ENCODE peak calls at places on chromosomes 3 and 15, in seven cellular contexts. X is fibroblast of villous mesenchyme; K is endothelial cell; P is NCI-H1417; S is stimulated activated CD4-positive, alpha-beta T cell treated with anti-CD3 and anti-CD28 coated beads, Interleukin-1b, Interleukin-23, amount 100 ng/mL, for 24 hours; L is GM03348; E is dorsolateral prefrontal cortex. B is an unnamed sample.

GRCh38 chr3:172038823-172039222 is 555 bp upstream of the FNDC3B start:
- DNase-seq in X (peak), K (no peak), P (no peak), S (no peak), L (no peak), E (no peak), B (no peak)

GRCh38 chr3:42519568-42519962 is 17.1 kb downstream of the VIPR1 start:
- DNase-seq in X (no peak), K (no peak), P (no peak), S (no peak), L (no peak), E (no peak), B (no peak)

GRCh38 chr3:13134879-13135206 is 61.6 kb upstream of the IQSEC1 start:
- DNase-seq in X (no peak), K (no peak), P (no peak), S (no peak), L (no peak), E (peak), B (no peak)

GRCh38 chr3:8987673-8988655 is 24.7 kb upstream of the RAD18 start:
- DNase-seq in X (peak), K (peak), P (no peak), S (peak), L (peak), E (peak), B (peak)

GRCh38 chr3:142586803-142587406 is 8.4 kb upstream of the ATR start:
- DNase-seq in X (peak), K (peak), P (peak), S (no peak), L (peak), E (no peak), B (peak)

GRCh38 chr3:14143826-14144225 is 19.0 kb downstream of the TMEM43 start:
- DNase-seq in X (peak), K (no peak), P (no peak), S (no peak), L (peak), E (no peak), B (no peak)

GRCh38 chr3:184460276-184460675 is 80.4 kb downstream of the CHRD start:
- DNase-seq in X (no peak), K (no peak), P (no peak), S (no peak), L (no peak), E (peak), B (no peak)

GRCh38 chr15:71780349-71780976 is 29.9 kb upstream of the NR2E3 start:
- DNase-seq in X (peak), K (peak), P (peak), S (no peak), L (peak), E (no peak), B (no peak)

GRCh38 chr15:74176262-74177208 is 3.0 kb downstream of the ISLR start:
- DNase-seq in X (no peak), K (no peak), P (no peak), S (no peak), L (no peak), E (peak), B (no peak)

GRCh38 chr15:72983812-72984211 is 68.5 kb upstream of the NEO1 start:
- DNase-seq in X (no peak), K (no peak), P (no peak), S (no peak), L (no peak), E (no peak), B (no peak)

GRCh38 chr3:111715911-111716523 is 120.9 kb upstream of the ZBED2 start:
- DNase-seq in X (peak), K (peak), P (no peak), S (peak), L (peak), E (no peak), B (peak)

GRCh38 chr15:99438222-99438592 is 127.6 kb upstream of the MEF2A start:
- DNase-seq in X (no peak), K (no peak), P (no peak), S (no peak), L (no peak), E (peak), B (no peak)

GRCh38 chr15:85588657-85589056 is 206.1 kb downstream of the KLHL25 start:
- DNase-seq in X (peak), K (no peak), P (no peak), S (no peak), L (peak), E (no peak), B (no peak)

GRCh38 chr3:188270423-188270972 is 116.5 kb downstream of the LPP start:
- DNase-seq in X (peak), K (no peak), P (no peak), S (no peak), L (peak), E (no peak), B (peak)

GRCh38 chr3:65758871-65759598 is 279.7 kb downstream of the MAGI1 start:
- DNase-seq in X (peak), K (no peak), P (no peak), S (no peak), L (peak), E (no peak), B (no peak)

GRCh38 chr3:15427981-15428380 is 583 bp downstream of the EAF1 start:
- DNase-seq in X (no peak), K (no peak), P (no peak), S (no peak), L (peak), E (no peak), B (no peak)

B was measured in hippocampal formation.